ENCODE peak calls at places on chromosomes 5 and 9, in four cellular contexts. Q is breast epithelium, T is GM23248, H is OCI-LY7. R is an unnamed sample.

GRCh38 chr5:125011419-125011818 is 265.0 kb upstream of the ZNF608 start:
- DNase-seq in Q (no peak), T (no peak), H (no peak), R (no peak)

GRCh38 chr5:169287529-169287928 is 13.4 kb downstream of the SLIT3 start:
- DNase-seq in Q (no peak), T (peak; percentile 25), H (no peak), R (no peak)

GRCh38 chr5:128572546-128573339 is 34.7 kb upstream of the FBN2 start:
- DNase-seq in Q (no peak), T (peak; percentile 42), H (no peak), R (no peak)

GRCh38 chr5:128035689-128036088 is 47.9 kb upstream of the SLC12A2 start:
- DNase-seq in Q (no peak), T (no peak), H (no peak), R (no peak)

GRCh38 chr5:169804861-169805260 is 167.8 kb downstream of the DOCK2 start:
- DNase-seq in Q (no peak), T (peak; percentile 78), H (no peak), R (no peak)

GRCh38 chr5:172370648-172371248 is 83.6 kb downstream of the SH3PXD2B start:
- DNase-seq in Q (no peak), T (peak; percentile 58), H (peak; percentile 37), R (no peak)

GRCh38 chr5:155082401-155082800 is 68.8 kb downstream of the KIF4B start:
- DNase-seq in Q (no peak), T (peak; percentile 59), H (no peak), R (no peak)

GRCh38 chr5:119527346-119527745 is 75.0 kb downstream of the HSD17B4 start:
- DNase-seq in Q (no peak), T (peak; percentile 11), H (no peak), R (no peak)

GRCh38 chr9:70747335-70747734 is 332.9 kb upstream of the KLF9 start:
- DNase-seq in Q (no peak), T (no peak), H (no peak), R (no peak)

GRCh38 chr5:89097103-89097502 is 214.1 kb upstream of the MEF2C start:
- DNase-seq in Q (no peak), T (no peak), H (no peak), R (no peak)

GRCh38 chr5:141182248-141182647 is at the start of gene PCDHB16:
- DNase-seq in Q (no peak), T (peak; percentile 87), H (no peak), R (peak; percentile 27)

GRCh38 chr5:122419195-122419894 is 107.3 kb downstream of the SNCAIP start:
- DNase-seq in Q (no peak), T (no peak), H (no peak), R (no peak)

GRCh38 chr9:129938291-129938979 is 103.2 kb downstream of the USP20 start:
- DNase-seq in Q (no peak), T (peak; percentile 84), H (no peak), R (no peak)

GRCh38 chr5:79561525-79561893 is 47.6 kb upstream of the HOMER1 start:
- DNase-seq in Q (no peak), T (no peak), H (no peak), R (peak; percentile 16)

GRCh38 chr9:125493861-125494554 is 213.0 kb downstream of the MAPKAP1 start:
- DNase-seq in Q (no peak), T (peak; percentile 34), H (no peak), R (no peak)

GRCh38 chr5:138542120-138542955 is 698 bp downstream of the ETF1 start:
- DNase-seq in Q (peak; percentile 29), T (peak; percentile 44), H (peak; percentile 16), R (no peak)

GRCh38 chr5:151523335-151523734 is 67.8 kb downstream of the FAT2 start:
- DNase-seq in Q (no peak), T (peak; percentile 75), H (peak; percentile 45), R (no peak)

GRCh38 chr9:114860187-114860586 is 54.3 kb upstream of the TNFSF15 start:
- DNase-seq in Q (no peak), T (no peak), H (no peak), R (no peak)

GRCh38 chr9:137458194-137459146 is 664 bp downstream of the NSMF start:
- DNase-seq in Q (no peak), T (peak; percentile 63), H (no peak), R (peak; percentile 91)

GRCh38 chr5:71719092-71719964 is at the start of gene CARTPT:
- DNase-seq in Q (no peak), T (peak; percentile 30), H (no peak), R (no peak)

GRCh38 chr5:14415516-14416074 is 166.0 kb upstream of the OTULINL start:
- DNase-seq in Q (no peak), T (no peak), H (no peak), R (no peak)

GRCh38 chr5:1765880-1766235 is 33.8 kb downstream of the MRPL36 start:
- DNase-seq in Q (no peak), T (no peak), H (no peak), R (no peak)

GRCh38 chr5:150600951-150601773 is 39.3 kb upstream of the SYNPO start:
- DNase-seq in Q (no peak), T (peak; percentile 48), H (no peak), R (no peak)

GRCh38 chr5:180618830-180619562 is 27.7 kb upstream of the SCGB3A1 start:
- DNase-seq in Q (no peak), T (peak; percentile 64), H (no peak), R (no peak)

GRCh38 chr9:108053555-108054061 is 564.0 kb upstream of the KLF4 start:
- DNase-seq in Q (peak; percentile 59), T (peak; percentile 89), H (no peak), R (no peak)

GRCh38 chr5:131630208-131630962 is 4.6 kb downstream of the RAPGEF6 start:
- DNase-seq in Q (no peak), T (no peak), H (no peak), R (no peak)

GRCh38 chr5:131628990-131629389 is 6.0 kb downstream of the RAPGEF6 start:
- DNase-seq in Q (no peak), T (peak; percentile 68), H (no peak), R (no peak)

GRCh38 chr5:131630963-131631350 is 4.1 kb downstream of the RAPGEF6 start:
- DNase-seq in Q (no peak), T (peak; percentile 43), H (no peak), R (no peak)

GRCh38 chr5:131622633-131623032 is 12.4 kb downstream of the RAPGEF6 start:
- DNase-seq in Q (no peak), T (peak; percentile 80), H (no peak), R (no peak)

DNA sequence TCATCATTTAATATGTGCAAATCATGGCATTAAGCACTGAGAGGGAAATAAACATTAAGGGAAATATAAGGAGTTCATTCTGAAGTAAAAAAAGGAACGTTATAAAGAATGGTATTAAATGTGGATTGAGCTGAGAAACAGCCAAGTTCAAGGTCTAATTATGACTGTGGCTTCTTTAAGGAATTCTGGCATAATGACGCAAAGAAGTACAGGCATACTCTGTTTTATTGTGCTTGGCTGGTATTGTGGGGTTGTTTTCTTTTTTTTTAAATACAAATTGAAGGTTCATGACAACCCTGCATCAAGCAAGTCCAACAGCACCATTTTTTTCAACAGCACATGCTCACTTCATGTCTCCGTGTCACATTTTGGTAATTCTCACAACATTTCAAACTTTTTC is 7.6 kb downstream of the RAPGEF6 start:
- DNase-seq in Q (no peak), T (peak; percentile 10), H (no peak), R (no peak)
- H3K27ac ChIP-seq in Q (no peak overlapping the region), T (no peak overlapping the region), H (no peak overlapping the region), R (no peak overlapping the region)

GRCh38 chr9:37430841-37431597 is 8.5 kb downstream of the GRHPR start:
- DNase-seq in Q (no peak), T (peak; percentile 36), H (no peak), R (peak; percentile 72)
- H3K27ac ChIP-seq in Q (no peak overlapping the region), T (no peak overlapping the region), H (no peak overlapping the region), R (peak overlapping the region; percentile 98)

GRCh38 chr5:142820447-142820846 is 50.3 kb downstream of the ARHGAP26 start:
- DNase-seq in Q (no peak), T (no peak), H (no peak), R (no peak)

GRCh38 chr5:142819816-142820215 is 49.6 kb downstream of the ARHGAP26 start:
- DNase-seq in Q (no peak), T (peak; percentile 64), H (no peak), R (no peak)

GRCh38 chr5:142821027-142821732 is 51.0 kb downstream of the ARHGAP26 start:
- DNase-seq in Q (no peak), T (no peak), H (no peak), R (no peak)

GRCh38 chr5:142823176-142823575 is 53.0 kb downstream of the ARHGAP26 start:
- DNase-seq in Q (no peak), T (no peak), H (no peak), R (no peak)

GRCh38 chr5:142821733-142822487 is 51.7 kb downstream of the ARHGAP26 start:
- DNase-seq in Q (no peak), T (peak; percentile 95), H (no peak), R (no peak)
- H3K27ac ChIP-seq in Q (no peak overlapping the region), T (peak overlapping the region; percentile 20), H (no peak overlapping the region), R (no peak overlapping the region)

GRCh38 chr9:109519366-109519765 is 21.3 kb upstream of the PTPN3 start:
- DNase-seq in Q (no peak), T (no peak), H (no peak), R (no peak)

GRCh38 chr9:109518621-109519335 is 20.7 kb upstream of the PTPN3 start:
- DNase-seq in Q (no peak), T (no peak), H (no peak), R (no peak)

GRCh38 chr9:109520475-109521132 is 22.5 kb upstream of the PTPN3 start:
- DNase-seq in Q (peak; percentile 65), T (peak; percentile 77), H (peak; percentile 60), R (peak; percentile 12)

GRCh38 chr9:109513871-109514270 is 15.8 kb upstream of the PTPN3 start:
- DNase-seq in Q (no peak), T (no peak), H (no peak), R (no peak)

GRCh38 chr9:109517798-109518435 is 19.8 kb upstream of the PTPN3 start:
- DNase-seq in Q (peak; percentile 73), T (no peak), H (no peak), R (no peak)
- H3K27ac ChIP-seq in Q (peak overlapping the region; percentile 53), T (no peak overlapping the region), H (no peak overlapping the region), R (no peak overlapping the region)

GRCh38 chr9:93589688-93590087 is 13.3 kb downstream of the PHF2 start:
- DNase-seq in Q (peak; percentile 19), T (peak; percentile 46), H (no peak), R (no peak)

GRCh38 chr9:93587284-93587650 is 10.9 kb downstream of the PHF2 start:
- DNase-seq in Q (no peak), T (no peak), H (no peak), R (no peak)

GRCh38 chr9:93586290-93587057 is 10.1 kb downstream of the PHF2 start:
- DNase-seq in Q (no peak), T (peak; percentile 18), H (no peak), R (no peak)

GRCh38 chr9:93588641-93589609 is 12.5 kb downstream of the PHF2 start:
- DNase-seq in Q (no peak), T (peak; percentile 36), H (no peak), R (no peak)

DNA sequence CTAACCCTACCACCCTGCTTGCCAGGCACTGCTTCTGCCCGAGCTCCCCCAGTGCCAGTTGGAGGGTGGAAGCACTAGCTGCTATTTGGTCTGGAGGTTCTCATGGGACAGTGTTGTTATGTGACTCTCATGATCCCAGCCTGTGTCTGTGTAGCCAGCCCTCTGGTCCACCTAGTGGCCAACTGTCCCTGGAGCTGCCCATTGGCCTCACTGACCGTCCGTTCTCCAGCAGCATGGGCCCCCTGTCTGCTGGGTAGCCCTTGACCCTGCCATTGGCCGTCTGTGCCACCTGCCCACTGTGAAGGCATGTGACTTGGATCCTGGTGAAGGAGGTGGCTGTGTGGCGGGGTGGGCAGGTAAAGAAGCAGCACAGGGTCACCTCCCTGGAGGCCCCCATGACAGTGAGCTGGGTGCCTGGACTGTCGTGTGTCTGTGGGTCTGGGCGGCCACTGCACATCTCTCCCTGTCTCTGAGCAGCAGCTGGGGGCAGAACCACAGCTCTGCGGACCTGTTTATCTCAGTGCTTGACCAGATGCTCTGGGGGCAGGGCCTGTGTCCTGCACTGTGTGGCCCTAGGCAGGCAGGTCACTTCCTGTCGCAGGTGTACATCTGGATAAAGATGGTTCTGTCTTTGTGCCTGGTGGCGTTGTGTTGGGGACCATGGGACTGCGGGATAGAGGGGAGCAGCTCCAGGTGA is 11.4 kb downstream of the PHF2 start:
- DNase-seq in Q (peak; percentile 16), T (no peak), H (no peak), R (no peak)
- H3K27ac ChIP-seq in Q (no peak overlapping the region), T (no peak overlapping the region), H (no peak overlapping the region), R (no peak overlapping the region)